ENCODE peak calls at places on chromosomes 2 and 18, in four cellular contexts. D is foreskin fibroblast, Y is posterior cingulate gyrus, J is ovary. A is an unnamed sample.

GRCh38 chr2:61763605-61764034 is 90.2 kb downstream of the FAM161A start:
- DNase-seq in Y (peak; percentile 96), D (peak; percentile 88), J (peak; percentile 83), A (peak; percentile 94)

GRCh38 chr18:26386002-26386401 is 159.8 kb downstream of the TAF4B start:
- DNase-seq in Y (no peak), D (peak; percentile 93), J (no peak), A (no peak)

GRCh38 chr2:73850009-73850408 is 21.2 kb downstream of the STAMBP start:
- DNase-seq in D (no peak), J (no peak), Y (no peak), A (no peak)

GRCh38 chr2:241933175-241933911 is 63.8 kb downstream of the RTP5 start:
- DNase-seq in Y (peak; percentile 82), J (peak; percentile 47), D (peak; percentile 70), A (no peak)

GRCh38 chr2:11329759-11330158 is 14.7 kb downstream of the ROCK2 start:
- DNase-seq in D (peak; percentile 62), J (no peak), Y (no peak), A (no peak)

GRCh38 chr2:203819434-203820133 is 48.0 kb upstream of the CTLA4 start:
- DNase-seq in Y (no peak), D (peak; percentile 21), J (no peak), A (no peak)

GRCh38 chr2:218852911-218853667 is 6.5 kb upstream of the WNT6 start:
- DNase-seq in J (peak; percentile 52), D (peak; percentile 64), Y (peak; percentile 94), A (no peak)

GRCh38 chr2:81266106-81266505 is 961.6 kb upstream of the LRRTM1 start:
- DNase-seq in D (no peak), Y (no peak), J (no peak), A (no peak)

GRCh38 chr2:238169708-238170251 is 11.0 kb downstream of the ERFE start:
- DNase-seq in Y (peak; percentile 89), D (peak; percentile 96), J (no peak), A (no peak)

GRCh38 chr2:227703961-227704360 is 13.9 kb downstream of the SLC19A3 start:
- DNase-seq in D (peak; percentile 57), Y (no peak), J (no peak), A (no peak)

GRCh38 chr18:31740180-31740579 is 20.5 kb downstream of the SLC25A52 start:
- DNase-seq in D (no peak), J (no peak), Y (no peak), A (no peak)

GRCh38 chr18:36744261-36744876 is 84.4 kb downstream of the TPGS2 start:
- DNase-seq in J (no peak), Y (no peak), D (peak; percentile 74), A (no peak)

GRCh38 chr18:49669403-49669802 is 107.5 kb downstream of the LIPG start:
- DNase-seq in D (no peak), Y (no peak), J (no peak), A (no peak)

GRCh38 chr2:201854221-201854801 is 48.0 kb downstream of the CDK15 start:
- DNase-seq in J (no peak), D (peak; percentile 96), Y (no peak), A (no peak)

GRCh38 chr2:230614913-230615332 is 97.7 kb upstream of the CAB39 start:
- DNase-seq in J (no peak), Y (no peak), D (no peak), A (no peak)

GRCh38 chr2:1502891-1503304 is 89.6 kb downstream of the TPO start:
- DNase-seq in D (no peak), J (no peak), Y (peak; percentile 71), A (peak; percentile 50)

GRCh38 chr2:215782271-215782670 is 231.1 kb downstream of the MREG start:
- DNase-seq in Y (no peak), J (no peak), D (no peak), A (no peak)

GRCh38 chr2:182784777-182785176 is 68.7 kb downstream of the DNAJC10 start:
- DNase-seq in Y (no peak), J (no peak), D (peak; percentile 58), A (no peak)

GRCh38 chr2:45353879-45354278 is 257.2 kb downstream of the SRBD1 start:
- DNase-seq in J (no peak), Y (no peak), D (peak; percentile 97), A (no peak)

GRCh38 chr2:133379159-133379558 is 189.1 kb downstream of the NCKAP5 start:
- DNase-seq in J (no peak), D (peak; percentile 59), Y (no peak), A (no peak)

GRCh38 chr18:3603460-3604259 is 153.7 kb downstream of the TGIF1 start:
- DNase-seq in J (peak; percentile 42), D (peak; percentile 96), Y (peak; percentile 66), A (peak; percentile 71)